ENCODE peak calls at places on chromosome 17, in six cellular contexts. One of them, this sample, is unnamed.

GRCh38 chr17:51640108-51640622 is 379.8 kb downstream of the UTP18 start:
- DNase-seq in brain microvascular endothelial cell: no peak
- DNase-seq in ovary: no peak
- DNase-seq in Calu3: no peak
- DNase-seq in H54: peak; percentile 26
- DNase-seq in NCI-H1436: no peak
- DNase-seq in this sample: no peak

GRCh38 chr17:73785466-73785865 is 141.2 kb upstream of the SDK2 start:
- DNase-seq in brain microvascular endothelial cell: no peak
- DNase-seq in ovary: no peak
- DNase-seq in Calu3: no peak
- DNase-seq in H54: no peak
- DNase-seq in NCI-H1436: no peak
- DNase-seq in this sample: no peak

GRCh38 chr17:28180449-28180848 is 138.0 kb downstream of the NLK start:
- DNase-seq in brain microvascular endothelial cell: no peak
- DNase-seq in ovary: no peak
- DNase-seq in Calu3: no peak
- DNase-seq in H54: no peak
- DNase-seq in NCI-H1436: no peak
- DNase-seq in this sample: peak; percentile 19

GRCh38 chr17:66858182-66859083 is 23.5 kb downstream of the CACNG5 start:
- DNase-seq in brain microvascular endothelial cell: no peak
- DNase-seq in ovary: no peak
- DNase-seq in Calu3: no peak
- DNase-seq in H54: no peak
- DNase-seq in NCI-H1436: no peak
- DNase-seq in this sample: no peak

GRCh38 chr17:50844117-50844700 is 8.8 kb downstream of the WFIKKN2 start:
- DNase-seq in brain microvascular endothelial cell: no peak
- DNase-seq in ovary: no peak
- DNase-seq in Calu3: no peak
- DNase-seq in H54: no peak
- DNase-seq in NCI-H1436: no peak
- DNase-seq in this sample: no peak

GRCh38 chr17:74545456-74546230 is at the start of gene CD300C:
- DNase-seq in brain microvascular endothelial cell: no peak
- DNase-seq in ovary: no peak
- DNase-seq in Calu3: no peak
- DNase-seq in H54: no peak
- DNase-seq in NCI-H1436: no peak
- DNase-seq in this sample: no peak

GRCh38 chr17:82647593-82648164 is 565 bp downstream of the WDR45B start:
- DNase-seq in brain microvascular endothelial cell: no peak
- DNase-seq in ovary: peak; percentile 62
- DNase-seq in Calu3: peak; percentile 53
- DNase-seq in H54: peak; percentile 53
- DNase-seq in NCI-H1436: no peak
- DNase-seq in this sample: no peak

GRCh38 chr17:38730526-38731379 is 612 bp downstream of the CISD3 start:
- DNase-seq in brain microvascular endothelial cell: no peak
- DNase-seq in ovary: peak; percentile 77
- DNase-seq in Calu3: peak; percentile 90
- DNase-seq in H54: peak; percentile 77
- DNase-seq in NCI-H1436: peak; percentile 60
- DNase-seq in this sample: no peak

GRCh38 chr17:38579934-38580333 is 25.8 kb downstream of the SRCIN1 start:
- DNase-seq in brain microvascular endothelial cell: peak; percentile 14
- DNase-seq in ovary: no peak
- DNase-seq in Calu3: peak; percentile 94
- DNase-seq in H54: peak; percentile 87
- DNase-seq in NCI-H1436: peak; percentile 73
- DNase-seq in this sample: no peak

GRCh38 chr17:44745301-44745700 is 13.5 kb upstream of the ADAM11 start:
- DNase-seq in brain microvascular endothelial cell: no peak
- DNase-seq in ovary: no peak
- DNase-seq in Calu3: no peak
- DNase-seq in H54: no peak
- DNase-seq in NCI-H1436: no peak
- DNase-seq in this sample: no peak

This sample was measured in astrocyte of the cerebellum.